ENCODE peak calls at places on chromosomes 4 and X, in ten cellular contexts. V is AG20443; F is NCI-H69; R is Panc1; E is HTR-8/SVneo; N is NCI-H2107; G is posterior vena cava; Y is activated CD4-positive, alpha-beta T cell treated with anti-CD3 and anti-CD28 coated beads, Interleukin-2, amount 50 U/mL, for 4 hours; M is activated T-helper 9 cell treated with anti-CD3 and anti-CD28 coated beads, Interleukin-2, amount 50 U/mL, for 16 hours; A is naive thymus-derived CD8-positive, alpha-beta T cell. K is an unnamed sample.

GRCh38 chr4:28073860-28074555 is 1213.4 kb downstream of the STIM2 start:
- DNase-seq in Y (no peak), N (no peak), G (no peak), E (peak; percentile 2), R (no peak), A (no peak), M (no peak), V (no peak), F (no peak), K (no peak)

GRCh38 chrX:109672239-109672638 is 47.3 kb upstream of the KCNE5 start:
- DNase-seq in E (no peak), A (no peak), N (no peak), V (no peak), R (no peak), F (no peak), Y (no peak), G (no peak), M (no peak), K (no peak)

GRCh38 chr4:176492648-176493302 is 173.0 kb downstream of the SPCS3 start:
- DNase-seq in Y (no peak), A (no peak), E (no peak), M (no peak), F (no peak), N (no peak), R (no peak), V (no peak), G (no peak), K (peak; percentile 29)

GRCh38 chrX:3527166-3527565 is 180.7 kb upstream of the MXRA5 start:
- DNase-seq in A (no peak), G (no peak), M (no peak), V (no peak), N (no peak), E (no peak), F (no peak), Y (no peak), R (no peak), K (no peak)

GRCh38 chrX:118182050-118182449 is 65.4 kb upstream of the KLHL13 start:
- DNase-seq in G (no peak), V (no peak), F (peak; percentile 49), N (no peak), E (no peak), R (no peak), A (no peak), Y (no peak), M (no peak), K (no peak)

GRCh38 chr4:154634058-154634457 is 21.6 kb upstream of the FGG start:
- DNase-seq in A (no peak), E (no peak), G (no peak), V (no peak), F (no peak), M (no peak), Y (no peak), R (no peak), N (no peak), K (peak; percentile 9)

GRCh38 chrX:1531106-1531890 is 5.7 kb downstream of the P2RY8 start:
- DNase-seq in E (no peak), Y (peak; percentile 26), G (peak; percentile 34), F (no peak), N (no peak), V (no peak), R (no peak), A (no peak), M (no peak), K (no peak)

GRCh38 chr4:55675196-55675793 is 39.2 kb upstream of the NMU start:
- DNase-seq in A (no peak), M (no peak), Y (no peak), N (peak; percentile 21), G (no peak), E (no peak), R (no peak), V (no peak), F (peak; percentile 4), K (no peak)

GRCh38 chr4:55794053-55794452 is 25.5 kb upstream of the EXOC1L start:
- DNase-seq in Y (no peak), M (no peak), R (no peak), F (no peak), G (no peak), V (no peak), N (no peak), E (no peak), A (no peak), K (peak; percentile 15)

GRCh38 chrX:136143714-136144113 is 3.6 kb upstream of the FHL1 start:
- DNase-seq in N (no peak), Y (no peak), A (no peak), G (no peak), V (no peak), F (no peak), M (no peak), R (no peak), E (no peak), K (no peak)

GRCh38 chr4:40515398-40516293 is 114.0 kb downstream of the RBM47 start:
- DNase-seq in R (no peak), A (no peak), E (no peak), F (no peak), N (no peak), V (peak; percentile 50), Y (no peak), G (no peak), M (no peak), K (peak; percentile 48)

GRCh38 chrX:84729408-84729807 is 227.2 kb upstream of the HDX start:
- DNase-seq in E (no peak), A (no peak), M (no peak), V (no peak), G (no peak), R (no peak), N (no peak), Y (no peak), F (no peak), K (no peak)

GRCh38 chrX:11740794-11741193 is 17.2 kb upstream of the MSL3 start:
- DNase-seq in G (no peak), N (no peak), M (no peak), F (no peak), V (no peak), A (no peak), R (no peak), E (no peak), Y (no peak), K (no peak)

GRCh38 chrX:456925-457768 is 70.4 kb upstream of the PPP2R3B start:
- DNase-seq in A (no peak), Y (no peak), E (no peak), R (no peak), G (no peak), N (no peak), V (no peak), F (no peak), M (no peak), K (peak; percentile 21)

GRCh38 chr4:80231180-80231579 is 33.9 kb downstream of the PRDM8 start:
- DNase-seq in F (peak; percentile 8), M (no peak), R (no peak), E (no peak), N (no peak), Y (no peak), V (no peak), A (no peak), G (no peak), K (no peak)

GRCh38 chrX:151396042-151396826 is 772 bp upstream of the VMA21 start:
- DNase-seq in M (peak; percentile 12), E (no peak), V (peak; percentile 42), R (peak; percentile 25), G (no peak), N (peak; percentile 20), F (peak; percentile 91), A (peak; percentile 20), Y (peak; percentile 30), K (peak; percentile 81)

GRCh38 chr4:176359590-176359989 is 39.8 kb downstream of the SPCS3 start:
- DNase-seq in Y (no peak), N (no peak), F (no peak), G (no peak), E (no peak), R (no peak), V (peak; percentile 86), M (no peak), A (no peak), K (no peak)

GRCh38 chr4:30437316-30437715 is 282.9 kb upstream of the PCDH7 start:
- DNase-seq in M (no peak), A (no peak), Y (no peak), V (no peak), G (no peak), R (no peak), N (no peak), E (no peak), F (no peak), K (no peak)

GRCh38 chrX:54819201-54819600 is 11.7 kb downstream of the MAGED2 start:
- DNase-seq in A (no peak), V (no peak), Y (no peak), R (no peak), F (no peak), N (no peak), G (no peak), M (no peak), E (no peak), K (no peak)

GRCh38 chr4:83438719-83439118 is 16.9 kb downstream of the HELQ start:
- DNase-seq in Y (no peak), F (no peak), R (no peak), N (no peak), V (no peak), A (no peak), G (no peak), M (no peak), E (no peak), K (no peak)